ENCODE peak calls at places on chromosomes 7 and 10, in six cellular contexts. G, K, V, H, Y and O are unnamed samples.

GRCh38 chr10:124994573-124995473 is 52.9 kb downstream of the ZRANB1 start:
- DNase-seq in K (peak), H (no peak), V (no peak), Y (no peak), G (peak), O (peak)

GRCh38 chr7:64045301-64046040 is at the start of gene ZNF727:
- DNase-seq in H (peak), G (peak), V (no peak), K (peak), Y (no peak), O (no peak)

GRCh38 chr7:23058412-23059096 is 44.6 kb upstream of the HYCC1 start:
- DNase-seq in K (no peak), Y (no peak), G (no peak), H (no peak), V (no peak), O (no peak)

GRCh38 chr10:64601298-64601697 is 1080.1 kb downstream of the REEP3 start:
- DNase-seq in V (no peak), K (no peak), G (no peak), H (no peak), Y (no peak), O (no peak)

GRCh38 chr10:50990568-50991495 is 83.5 kb upstream of the PRKG1 start:
- DNase-seq in Y (no peak), H (peak), V (peak), G (peak), K (peak), O (no peak)

GRCh38 chr7:74586258-74587200 is 71.0 kb upstream of the GTF2I start:
- DNase-seq in K (no peak), Y (no peak), H (no peak), V (no peak), G (no peak), O (no peak)

GRCh38 chr7:27712217-27712616 is 27.7 kb upstream of the TAX1BP1 start:
- DNase-seq in Y (no peak), G (no peak), K (no peak), V (no peak), H (no peak), O (no peak)

GRCh38 chr7:76267107-76267834 is 35.2 kb upstream of the HSPB1 start:
- DNase-seq in V (no peak), Y (no peak), G (no peak), K (no peak), H (no peak), O (no peak)

GRCh38 chr10:13458107-13458761 is 70.6 kb downstream of the BEND7 start:
- DNase-seq in V (no peak), G (no peak), Y (no peak), H (no peak), K (no peak), O (no peak)

GRCh38 chr10:15780353-15781135 is 60.8 kb upstream of the ITGA8 start:
- DNase-seq in V (no peak), K (peak), Y (no peak), H (peak), G (no peak), O (no peak)

GRCh38 chr7:155656891-155657290 is 12.4 kb downstream of the RBM33 start:
- DNase-seq in V (no peak), G (no peak), Y (no peak), H (no peak), K (no peak), O (no peak)

GRCh38 chr10:119191881-119192280 is 13.3 kb upstream of the PRDX3 start:
- DNase-seq in V (no peak), G (no peak), K (no peak), Y (no peak), H (no peak), O (no peak)

GRCh38 chr7:88835147-88835728 is 39.7 kb upstream of the TEX47 start:
- DNase-seq in K (no peak), Y (no peak), V (peak), G (no peak), H (no peak), O (no peak)

GRCh38 chr10:4595920-4596319 is 230.1 kb upstream of the AKR1E2 start:
- DNase-seq in H (no peak), V (no peak), G (no peak), Y (no peak), K (no peak), O (no peak)

GRCh38 chr7:128092221-128092620 is 61.0 kb upstream of the LRRC4 start:
- DNase-seq in K (no peak), G (no peak), H (no peak), Y (no peak), V (no peak), O (no peak)

GRCh38 chr7:5228066-5228465 is 38.0 kb downstream of the WIPI2 start:
- DNase-seq in K (no peak), V (no peak), G (no peak), Y (no peak), H (no peak), O (no peak)

GRCh38 chr7:27115161-27116018 is 12.9 kb upstream of the HOXA2 start:
- DNase-seq in G (no peak), H (no peak), K (no peak), Y (no peak), V (no peak), O (peak)

GRCh38 chr7:140484951-140485350 is 5.6 kb upstream of the MKRN1 start:
- DNase-seq in Y (no peak), V (no peak), K (no peak), H (no peak), G (no peak), O (no peak)

GRCh38 chr7:142956951-142957623 is 5.1 kb downstream of the KEL start:
- DNase-seq in V (no peak), Y (no peak), H (no peak), K (no peak), G (no peak), O (no peak)

GRCh38 chr10:103739039-103739764 is 116.2 kb downstream of the SH3PXD2A start:
- DNase-seq in Y (peak), V (no peak), H (no peak), G (no peak), K (no peak), O (no peak)

GRCh38 chr10:103079100-103079499 is 114.0 kb downstream of the NT5C2 start:
- DNase-seq in H (no peak), K (no peak), V (no peak), Y (no peak), G (no peak), O (no peak)

GRCh38 chr10:131890276-131891195 is 10.3 kb upstream of the PPP2R2D start:
- DNase-seq in Y (no peak), K (no peak), V (no peak), G (no peak), H (no peak), O (no peak)

GRCh38 chr10:131889755-131890154 is 11.1 kb upstream of the PPP2R2D start:
- DNase-seq in H (no peak), G (no peak), K (no peak), Y (no peak), V (no peak), O (no peak)

GRCh38 chr10:131892817-131893675 is 7.8 kb upstream of the PPP2R2D start:
- DNase-seq in H (no peak), Y (no peak), G (no peak), V (no peak), K (no peak), O (no peak)

GRCh38 chr10:131891929-131892816 is 8.6 kb upstream of the PPP2R2D start:
- DNase-seq in V (no peak), H (no peak), Y (no peak), G (no peak), K (no peak), O (no peak)

GRCh38 chr10:131891196-131891928 is 9.4 kb upstream of the PPP2R2D start:
- DNase-seq in G (no peak), Y (no peak), K (peak), H (no peak), V (peak), O (no peak)
- TF ChIP-seq CTCF in G (no peak), Y (no peak), K (no peak), H (no peak), V (no peak), O (peak)

GRCh38 chr7:151028948-151029501 is 775 bp downstream of the ABCB8 start:
- DNase-seq in V (no peak), Y (no peak), G (no peak), H (no peak), K (no peak), O (no peak)
- TF ChIP-seq CTCF in V (no peak), Y (no peak), G (no peak), H (no peak), K (no peak), O (no peak)

DNA sequence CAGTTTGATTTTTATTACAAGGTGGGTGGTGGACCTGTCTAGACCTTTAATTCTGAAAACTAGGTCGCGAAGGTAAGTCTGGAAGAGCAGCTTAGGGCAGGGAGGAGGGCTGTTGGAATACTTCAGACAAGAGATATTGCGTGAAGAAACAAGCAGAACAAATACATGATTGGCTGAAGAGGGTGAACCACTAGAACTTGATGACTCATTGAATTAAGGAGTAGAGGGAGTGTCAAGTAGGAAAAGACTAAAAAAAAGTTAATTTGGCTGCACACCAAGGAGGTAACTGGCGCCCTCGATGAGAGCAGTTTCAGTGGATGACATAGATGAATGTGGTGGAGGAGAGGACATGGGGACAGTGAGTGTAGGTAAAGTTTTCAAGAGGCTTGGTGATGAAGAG is 41.3 kb downstream of the WNT2 start:
- DNase-seq in G (no peak), K (no peak), Y (no peak), H (no peak), V (no peak), O (no peak)
- TF ChIP-seq CTCF in G (no peak), K (no peak), Y (no peak), H (no peak), V (no peak), O (no peak)

GRCh38 chr7:105003275-105003674 is 10.7 kb upstream of the KMT2E start:
- DNase-seq in V (no peak), Y (no peak), G (peak), K (peak), H (peak), O (no peak)

GRCh38 chr7:105007298-105007697 is 6.7 kb upstream of the KMT2E start:
- DNase-seq in Y (no peak), H (no peak), V (no peak), K (no peak), G (no peak), O (no peak)

GRCh38 chr7:105003875-105004510 is 10.0 kb upstream of the KMT2E start:
- DNase-seq in K (no peak), H (no peak), V (no peak), Y (no peak), G (no peak), O (no peak)

GRCh38 chr7:105009667-105010537 is 4.1 kb upstream of the KMT2E start:
- DNase-seq in G (no peak), H (no peak), K (no peak), Y (no peak), V (no peak), O (no peak)

GRCh38 chr7:105006367-105007139 is 7.5 kb upstream of the KMT2E start:
- DNase-seq in K (peak), Y (no peak), G (no peak), V (no peak), H (no peak), O (no peak)
- TF ChIP-seq CTCF in K (no peak), Y (no peak), G (no peak), V (no peak), H (no peak), O (no peak)